ENCODE peak calls at places on chromosomes 3 and 15, in five cellular contexts. H is neural progenitor cell, P is Panc1, Z is neuronal stem cell, U is endodermal cell. O is an unnamed sample.
A peak's percentile ranks its signal among the peaks of the same experiment; 100 is the strongest.

GRCh38 chr15:60022379-60022741 is 18.2 kb downstream of the FOXB1 start:
- DNase-seq in H (no peak), P (no peak), Z (no peak), U (peak; percentile 49), O (no peak)

GRCh38 chr3:172951511-172951910 is 189.5 kb downstream of the SPATA16 start:
- DNase-seq in H (no peak), P (no peak), Z (no peak), U (no peak), O (no peak)

GRCh38 chr3:197302033-197302432 is 3.6 kb upstream of the DLG1 start:
- DNase-seq in H (no peak), P (no peak), Z (no peak), U (no peak), O (no peak)

GRCh38 chr15:80093854-80094418 is 34.5 kb downstream of the ZFAND6 start:
- DNase-seq in H (peak; percentile 16), P (no peak), Z (no peak), U (peak; percentile 58), O (peak; percentile 82)

GRCh38 chr3:188647237-188647636 is 493.3 kb downstream of the LPP start:
- DNase-seq in H (no peak), P (no peak), Z (no peak), U (no peak), O (no peak)

GRCh38 chr3:39671116-39671515 is 138.3 kb upstream of the MYRIP start:
- DNase-seq in H (no peak), P (no peak), Z (no peak), U (no peak), O (no peak)

GRCh38 chr15:92429378-92430066 is 35.8 kb downstream of the ST8SIA2 start:
- DNase-seq in H (peak; percentile 65), P (peak; percentile 8), Z (peak; percentile 24), U (peak; percentile 78), O (peak; percentile 11)

GRCh38 chr3:46500631-46501377 is 3.0 kb downstream of the RTP3 start:
- DNase-seq in H (no peak), P (no peak), Z (no peak), U (no peak), O (no peak)

GRCh38 chr3:127408684-127409420 is 121.0 kb upstream of the PRR20G start:
- DNase-seq in H (peak; percentile 77), P (no peak), Z (no peak), U (peak; percentile 64), O (no peak)

GRCh38 chr3:71447803-71448202 is 135.7 kb downstream of the FOXP1 start:
- DNase-seq in H (no peak), P (no peak), Z (no peak), U (no peak), O (no peak)

GRCh38 chr3:141384575-141384974 is 16.3 kb downstream of the ZBTB38 start:
- DNase-seq in H (no peak), P (no peak), Z (no peak), U (no peak), O (no peak)

GRCh38 chr3:56942523-56942922 is 117.9 kb upstream of the SPATA12 start:
- DNase-seq in H (no peak), P (no peak), Z (no peak), U (no peak), O (no peak)

GRCh38 chr3:21752749-21753347 is 1.8 kb upstream of the ZNF385D start:
- DNase-seq in H (peak; percentile 74), P (no peak), Z (no peak), U (no peak), O (no peak)

GRCh38 chr15:47727676-47728075 is 10.4 kb downstream of the SEMA6D start:
- DNase-seq in H (no peak), P (no peak), Z (no peak), U (no peak), O (no peak)

GRCh38 chr3:128052831-128053419 is 688 bp downstream of the SEC61A1 start:
- DNase-seq in H (peak; percentile 9), P (no peak), Z (no peak), U (no peak), O (no peak)

GRCh38 chr15:38618242-38618925 is 53.8 kb upstream of the RASGRP1 start:
- DNase-seq in H (no peak), P (no peak), Z (no peak), U (no peak), O (no peak)

GRCh38 chr15:25415217-25415616 is 23.6 kb downstream of the UBE3A start:
- DNase-seq in H (no peak), P (no peak), Z (no peak), U (no peak), O (no peak)
- H3K9me3 ChIP-seq in H (no peaks in the 10 kb centered on the region), P (peaks cover 64% of the 10 kb centered on the region), Z (peaks cover 30% of the 10 kb centered on the region), U (no peaks in the 10 kb centered on the region), O (no peaks in the 10 kb centered on the region)

GRCh38 chr3:113219605-113220300 is 8.4 kb downstream of the BOC start:
- DNase-seq in H (no peak), P (no peak), Z (no peak), U (no peak), O (no peak)
- H3K4me1 ChIP-seq in H (peaks cover 41% of the 10 kb centered on the region), P (no peaks in the 10 kb centered on the region), Z (peaks cover 23% of the 10 kb centered on the region), U (peaks cover 6% of the 10 kb centered on the region), O (peaks cover 33% of the 10 kb centered on the region)

DNA sequence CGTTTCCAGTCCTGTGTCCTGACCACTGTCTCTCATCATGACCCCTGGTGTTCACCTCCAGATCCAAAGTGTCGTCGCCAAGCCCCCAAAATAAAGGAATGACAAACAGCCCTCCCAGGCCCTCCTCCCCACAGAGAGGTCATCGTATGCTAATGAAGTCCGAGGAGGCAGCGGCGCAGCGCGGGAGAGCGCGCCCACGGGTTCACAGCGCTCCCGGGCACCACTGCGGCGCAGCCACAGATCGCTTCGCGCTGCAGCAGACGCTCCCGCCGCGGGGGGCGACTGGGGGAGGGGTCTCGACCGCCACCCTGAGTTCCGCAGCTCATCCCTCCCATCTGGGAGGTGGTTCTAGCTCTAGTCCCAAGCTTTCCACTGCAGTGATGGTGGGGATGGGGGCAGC is 1.3 kb downstream of the DGKG start:
- DNase-seq in H (peak; percentile 70), P (no peak), Z (peak; percentile 24), U (peak; percentile 74), O (peak; percentile 65)
- H3K4me3 ChIP-seq in H (peak overlapping the region; percentile 63), P (no peak overlapping the region), Z (peak overlapping the region; percentile 77), U (peak overlapping the region; percentile 80), O (peak overlapping the region; percentile 51)

DNA sequence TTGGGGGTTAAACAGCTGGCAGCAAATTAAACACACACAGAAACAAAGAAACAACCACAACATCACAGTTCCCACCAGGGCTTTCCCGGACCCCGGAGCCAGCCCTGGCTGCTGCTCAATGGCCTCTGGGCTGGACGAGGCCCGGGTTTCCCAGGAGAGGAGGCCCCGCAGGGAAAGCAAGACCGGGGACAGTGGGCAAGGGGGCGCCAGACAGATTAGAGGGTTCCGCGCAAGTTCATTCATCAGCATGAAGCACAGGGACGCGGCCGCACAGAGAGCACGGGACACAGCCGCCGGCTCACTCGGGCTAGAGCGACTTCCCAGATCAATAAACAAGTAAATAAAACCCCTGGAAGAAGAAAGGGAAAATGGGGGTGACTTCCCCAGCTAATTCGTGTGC is 66.4 kb upstream of the RPL32 start:
- DNase-seq in H (peak; percentile 25), P (no peak), Z (no peak), U (no peak), O (no peak)
- H3K9me3 ChIP-seq in H (no peaks in the 10 kb centered on the region), P (no peaks in the 10 kb centered on the region), Z (no peaks in the 10 kb centered on the region), U (no peaks in the 10 kb centered on the region), O (no peaks in the 10 kb centered on the region)

DNA sequence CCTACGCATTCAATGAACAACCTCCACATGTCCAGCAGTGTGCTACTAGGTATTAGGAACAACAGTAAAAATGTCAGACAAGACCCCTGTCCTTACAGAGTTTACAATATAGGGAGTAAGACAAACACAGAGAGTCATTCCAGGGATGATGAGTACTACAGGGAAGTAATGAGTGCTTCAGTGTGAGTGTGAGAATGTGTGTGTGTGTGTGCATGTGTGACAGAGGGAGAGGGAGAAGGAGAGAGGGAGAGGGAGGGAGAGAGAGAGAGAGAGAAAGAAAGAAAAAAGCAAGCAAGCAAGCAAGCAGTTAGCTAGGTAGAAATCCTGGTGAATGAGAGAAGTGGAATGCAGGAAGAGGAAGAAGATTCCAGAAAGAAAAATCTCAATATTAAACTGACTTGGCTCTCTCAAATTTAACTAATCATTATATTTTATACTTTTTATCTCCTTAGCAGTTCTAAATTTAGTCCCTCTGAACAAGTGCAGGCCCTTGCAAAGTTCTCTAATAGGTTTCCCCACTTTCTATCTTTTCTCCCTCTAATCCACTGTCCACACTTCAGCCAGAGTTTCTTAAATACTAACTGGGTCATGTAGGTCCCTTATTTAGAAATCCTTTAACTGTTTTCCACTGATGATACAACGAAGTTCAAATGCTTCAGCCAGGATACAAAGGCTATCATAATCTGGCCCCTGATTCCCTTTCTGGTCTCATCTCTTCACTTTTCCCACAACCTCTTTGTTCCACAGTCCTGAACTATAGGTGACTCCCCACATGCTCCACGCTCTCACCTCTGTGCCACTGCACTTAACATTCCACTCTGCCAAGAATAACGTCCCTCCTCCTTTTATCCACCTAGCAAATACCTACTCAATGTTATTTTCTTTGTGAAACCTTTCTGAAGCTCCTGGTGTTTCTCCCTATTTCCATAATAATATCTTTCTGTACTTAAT is 10.3 kb downstream of the DCBLD2 start:
- DNase-seq in H (no peak), P (no peak), Z (no peak), U (no peak), O (peak; percentile 32)
- H3K4me1 ChIP-seq in H (peaks cover 28% of the 10 kb centered on the region), P (peaks cover 17% of the 10 kb centered on the region), Z (peaks cover 18% of the 10 kb centered on the region), U (peaks cover 9% of the 10 kb centered on the region), O (peaks cover 34% of the 10 kb centered on the region)

GRCh38 chr3:61631108-61631769 is 69.9 kb downstream of the PTPRG start:
- DNase-seq in H (no peak), P (no peak), Z (no peak), U (no peak), O (no peak)
- H3K4me3 ChIP-seq in H (no peak overlapping the region), P (no peak overlapping the region), Z (no peak overlapping the region), U (no peak overlapping the region), O (no peak overlapping the region)

DNA sequence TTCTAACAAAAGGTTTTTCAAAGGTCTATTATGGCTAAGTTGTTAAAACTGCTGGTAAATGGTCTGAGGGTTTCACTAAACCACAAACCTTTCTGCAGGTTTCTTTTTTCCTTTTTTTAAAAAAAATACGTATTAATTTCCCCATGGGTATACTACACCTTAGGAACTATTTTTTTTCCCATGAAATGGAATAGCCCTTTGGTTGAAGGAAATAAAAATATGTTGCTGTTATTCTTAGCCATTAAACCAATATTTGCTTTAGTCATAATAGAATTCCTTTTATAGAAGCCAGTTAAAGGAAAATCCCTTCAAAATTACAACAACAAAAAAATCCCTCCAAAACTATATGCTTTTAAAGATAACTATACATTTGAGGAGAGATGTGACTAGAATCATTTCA is 1303.3 kb downstream of the ROBO2 start:
- DNase-seq in H (no peak), P (no peak), Z (no peak), U (no peak), O (no peak)
- H3K9me3 ChIP-seq in H (no peaks in the 10 kb centered on the region), P (no peaks in the 10 kb centered on the region), Z (no peaks in the 10 kb centered on the region), U (no peaks in the 10 kb centered on the region), O (no peaks in the 10 kb centered on the region)

O was measured in thyroid gland.